ENCODE peak calls at places on chromosomes 13 and 19, in five cellular contexts. X is prostate gland, A is vagina, W is K562, E is sigmoid colon. I is an unnamed sample.

GRCh38 chr13:104426435-104426834 is 1360.2 kb upstream of the SLC10A2 start:
- DNase-seq in A (no peak), W (no peak), E (no peak), X (no peak), I (no peak)

GRCh38 chr19:15317392-15318011 is 14.8 kb downstream of the BRD4 start:
- DNase-seq in A (no peak), W (no peak), E (no peak), X (no peak), I (no peak)

GRCh38 chr13:54953786-54954185 is 1925.2 kb downstream of the OLFM4 start:
- DNase-seq in X (no peak), A (no peak), W (no peak), E (no peak), I (no peak)

GRCh38 chr13:65889368-65889767 is 1340.8 kb downstream of the PCDH9 start:
- DNase-seq in A (no peak), E (no peak), W (no peak), X (no peak), I (no peak)

GRCh38 chr19:46783670-46784069 is 4.7 kb downstream of the SLC1A5 start:
- DNase-seq in E (no peak), A (no peak), X (no peak), W (no peak), I (no peak)

GRCh38 chr13:92938481-92939020 is 288.1 kb upstream of the GPC6 start:
- DNase-seq in W (no peak), X (no peak), A (no peak), E (no peak), I (no peak)

GRCh38 chr19:13864513-13865242 is 12.3 kb upstream of the NANOS3 start:
- DNase-seq in W (no peak), A (no peak), X (no peak), E (no peak), I (no peak)

GRCh38 chr19:2394669-2395292 is 32.6 kb downstream of the TIMM13 start:
- DNase-seq in A (no peak), W (no peak), E (no peak), X (no peak), I (no peak)

GRCh38 chr13:59623516-59623915 is 540.2 kb downstream of the DIAPH3 start:
- DNase-seq in E (no peak), A (no peak), X (no peak), W (no peak), I (no peak)

GRCh38 chr13:44212633-44213387 is 160.8 kb upstream of the SERP2 start:
- DNase-seq in W (no peak), X (no peak), A (no peak), E (peak), I (no peak)

GRCh38 chr19:343941-344624 is 513 bp downstream of the MIER2 start:
- DNase-seq in A (no peak), X (no peak), E (peak), W (peak), I (no peak)

GRCh38 chr13:35818577-35819165 is 312.5 kb downstream of the DCLK1 start:
- DNase-seq in X (no peak), A (no peak), E (no peak), W (peak), I (no peak)

GRCh38 chr19:681029-681626 is 4.9 kb downstream of the FSTL3 start:
- DNase-seq in W (no peak), A (no peak), E (peak), X (peak), I (no peak)

GRCh38 chr19:2332341-2333026 is 4.0 kb downstream of the SPPL2B start:
- DNase-seq in X (no peak), E (no peak), A (no peak), W (no peak), I (no peak)

GRCh38 chr13:28707629-28708427 is 10.9 kb downstream of the SLC46A3 start:
- DNase-seq in E (no peak), W (peak), X (no peak), A (no peak), I (no peak)

GRCh38 chr13:110397445-110397844 is 90.4 kb downstream of the COL4A2 start:
- DNase-seq in A (no peak), E (peak), X (no peak), W (no peak), I (peak)

GRCh38 chr19:29636553-29637325 is 28.5 kb upstream of the PLEKHF1 start:
- DNase-seq in X (no peak), A (no peak), E (no peak), W (no peak), I (no peak)

GRCh38 chr19:33426621-33427475 is 53.3 kb downstream of the CEBPG start:
- DNase-seq in W (no peak), A (no peak), E (no peak), X (no peak), I (no peak)

GRCh38 chr13:21071015-21071414 is 9.6 kb upstream of the LATS2 start:
- DNase-seq in A (no peak), E (no peak), W (no peak), X (no peak), I (no peak)

GRCh38 chr19:9674669-9675357 is at the start of gene ZNF562:
- DNase-seq in W (peak), E (peak), A (peak), X (peak), I (peak)

GRCh38 chr13:66657165-66657895 is 572.8 kb downstream of the PCDH9 start:
- DNase-seq in A (no peak), X (peak), W (no peak), E (peak), I (peak)

GRCh38 chr19:10412257-10412977 is 7.9 kb upstream of the PDE4A start:
- DNase-seq in E (no peak), X (no peak), W (no peak), A (no peak), I (no peak)

GRCh38 chr19:55635856-55636440 is 4.9 kb upstream of the ZNF580 start:
- DNase-seq in X (no peak), E (no peak), A (no peak), W (no peak), I (no peak)

GRCh38 chr13:111123649-111124048 is 8.5 kb downstream of the ARHGEF7 start:
- DNase-seq in X (no peak), E (no peak), A (no peak), W (no peak), I (no peak)

GRCh38 chr13:35630551-35631275 is 154.2 kb upstream of the MAB21L1 start:
- DNase-seq in X (peak), A (no peak), W (peak), E (no peak), I (no peak)

GRCh38 chr13:51315658-51316057 is 23.8 kb upstream of the SERPINE3 start:
- DNase-seq in W (no peak), X (no peak), E (no peak), A (no peak), I (no peak)

GRCh38 chr13:39484506-39485313 is 118.3 kb downstream of the LHFPL6 start:
- DNase-seq in W (no peak), E (no peak), A (no peak), X (no peak), I (no peak)

GRCh38 chr13:39676315-39676876 is 20.9 kb downstream of the COG6 start:
- DNase-seq in X (peak), E (no peak), W (peak), A (no peak), I (no peak)

GRCh38 chr19:12411893-12412292 is 10.8 kb upstream of the ZNF799 start:
- DNase-seq in X (no peak), E (no peak), A (no peak), W (peak), I (no peak)

GRCh38 chr13:40776232-40776631 is 5.2 kb upstream of the MRPS31 start:
- DNase-seq in W (no peak), A (no peak), E (no peak), X (no peak), I (no peak)

GRCh38 chr19:23779645-23780044 is 21.0 kb upstream of the ZNF681 start:
- DNase-seq in E (no peak), X (no peak), A (no peak), W (no peak), I (no peak)

GRCh38 chr13:29920018-29920643 is 69.7 kb upstream of the UBL3 start:
- DNase-seq in X (no peak), E (no peak), A (peak), W (no peak), I (no peak)

GRCh38 chr13:71867101-71867814 is at the start of gene DACH1:
- DNase-seq in A (no peak), W (no peak), E (no peak), X (peak), I (no peak)

GRCh38 chr19:11197291-11198174 is at the start of gene KANK2:
- DNase-seq in X (peak), A (no peak), E (peak), W (peak), I (peak)

GRCh38 chr13:34617684-34618083 is 324.4 kb upstream of the NBEA start:
- DNase-seq in E (no peak), X (no peak), A (no peak), W (no peak), I (no peak)

DNA sequence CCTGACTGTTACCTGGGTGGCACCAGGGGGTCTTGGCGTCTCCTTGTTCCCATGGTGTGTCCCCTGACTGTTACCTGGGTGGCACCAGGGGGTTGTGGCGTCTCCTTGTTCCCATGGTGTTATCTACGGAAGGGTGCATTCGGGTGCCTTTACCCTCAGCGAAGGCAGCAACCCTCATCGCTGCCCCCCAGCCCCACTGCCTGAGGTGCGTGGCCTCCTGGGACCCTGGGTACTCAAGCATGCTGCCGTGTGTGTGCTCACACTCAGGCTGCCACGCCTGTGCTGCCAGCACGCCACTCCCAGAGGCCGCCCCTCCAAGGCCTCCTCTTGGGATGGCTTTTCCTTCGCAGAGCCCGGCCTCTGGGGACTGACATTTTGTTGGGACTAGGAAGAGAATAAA is 25.1 kb downstream of the TFDP1 start:
- DNase-seq in W (no peak), E (no peak), X (no peak), A (no peak), I (no peak)
- TF ChIP-seq POLR2AphosphoS5 in W (no peak), E (no peak), X (no peak), A (no peak), I (no peak)

GRCh38 chr19:18171605-18172327 is 1.8 kb upstream of the IFI30 start:
- DNase-seq in E (no peak), X (no peak), W (peak), A (no peak), I (no peak)

GRCh38 chr19:18172331-18173053 is 1.1 kb upstream of the IFI30 start:
- DNase-seq in E (no peak), W (no peak), A (no peak), X (no peak), I (no peak)

GRCh38 chr19:18173054-18173571 is 500 bp upstream of the IFI30 start:
- DNase-seq in E (peak), X (no peak), W (peak), A (no peak), I (no peak)

GRCh38 chr19:18174983-18175382 is 1.4 kb downstream of the IFI30 start:
- DNase-seq in E (no peak), W (peak), A (no peak), X (no peak), I (no peak)

GRCh38 chr19:18173572-18174294 is at the start of gene IFI30:
- DNase-seq in A (no peak), X (peak), W (peak), E (peak), I (peak)
- H3K4me3 ChIP-seq in A (peak), X (peak), W (peak), E (peak), I (peak)

GRCh38 chr19:8525401-8525684 is 11.4 kb upstream of the ZNF414 start:
- DNase-seq in A (no peak), E (no peak), X (no peak), W (no peak), I (no peak)
- TF ChIP-seq POLR2A in A (no peak), E (no peak), X (peak), W (peak), I (no peak)

GRCh38 chr13:42049454-42049780 is 969 bp downstream of the DGKH start:
- DNase-seq in A (no peak), W (no peak), E (no peak), X (no peak), I (no peak)

GRCh38 chr13:42046448-42046847 is 2.0 kb upstream of the DGKH start:
- DNase-seq in A (no peak), W (no peak), E (no peak), X (no peak), I (no peak)

GRCh38 chr13:42048323-42048624 is 174 bp upstream of the DGKH start:
- DNase-seq in X (peak), E (no peak), W (peak), A (no peak), I (no peak)

GRCh38 chr13:42047561-42048322 is 706 bp upstream of the DGKH start:
- DNase-seq in A (no peak), W (peak), X (peak), E (peak), I (peak)

GRCh38 chr13:42048625-42049453 is at the start of gene DGKH:
- DNase-seq in A (no peak), E (peak), W (peak), X (peak), I (peak)
- TF ChIP-seq POLR2AphosphoS5 in A (peak), E (peak), W (no peak), X (peak), I (no peak)

GRCh38 chr19:42367929-42368328 is 22.2 kb downstream of the CNFN start:
- DNase-seq in A (no peak), X (no peak), E (no peak), W (no peak), I (no peak)
- H3K4me3 ChIP-seq in A (no peak), X (no peak), E (no peak), W (no peak), I (no peak)

DNA sequence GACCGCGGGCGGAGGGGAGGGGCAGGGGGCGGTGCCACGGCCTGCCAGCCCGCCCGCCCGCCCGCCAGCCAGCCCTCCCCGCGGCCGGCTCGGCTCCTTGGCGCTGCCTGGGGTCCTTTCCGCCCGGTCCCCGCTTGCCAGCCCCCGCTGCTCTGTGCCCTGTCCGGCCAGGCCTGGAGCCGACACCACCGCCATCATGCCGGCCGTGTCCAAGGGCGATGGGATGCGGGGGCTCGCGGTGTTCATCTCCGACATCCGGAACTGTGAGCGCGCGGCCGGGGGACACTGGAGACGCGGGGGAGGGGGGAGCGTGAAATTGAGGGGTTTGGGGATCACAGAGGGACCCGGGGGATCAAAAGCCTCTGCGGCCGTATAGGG is at the start of gene AP2A1:
- DNase-seq in X (no peak), W (no peak), A (no peak), E (no peak), I (no peak)
- TF ChIP-seq POLR2A in X (peak), W (peak), A (no peak), E (peak), I (no peak)

GRCh38 chr19:3975637-3976087 is 4.8 kb upstream of the DAPK3 start:
- DNase-seq in E (no peak), A (no peak), X (no peak), W (no peak), I (no peak)
- TF ChIP-seq POLR2AphosphoS5 in E (no peak), A (no peak), X (no peak), W (peak), I (peak)

DNA sequence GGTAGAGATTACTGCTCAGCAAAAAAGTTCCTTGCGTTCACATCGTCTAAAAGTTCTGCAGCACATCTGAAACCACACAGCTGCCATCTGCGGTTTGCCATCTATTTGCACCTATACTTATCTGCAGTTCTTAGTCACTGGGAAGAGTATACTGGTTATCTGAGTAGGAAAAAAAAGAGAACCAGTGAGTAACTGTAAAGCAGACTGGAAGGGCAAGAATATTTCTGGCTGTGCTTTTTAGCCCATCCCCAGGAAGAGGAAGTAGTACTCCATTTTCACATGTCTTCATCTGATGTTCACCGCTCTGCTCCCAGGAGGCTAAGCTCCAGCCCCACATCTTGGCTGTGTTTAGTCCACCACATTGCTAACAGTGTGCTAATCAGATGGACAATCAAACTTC is 35.6 kb downstream of the EFNB2 start:
- DNase-seq in W (peak), A (no peak), X (no peak), E (no peak), I (no peak)
- H3K4me3 ChIP-seq in W (no peak), A (no peak), X (no peak), E (no peak), I (no peak)